ENCODE peak calls at places on chromosomes 1 and 21, in six cellular contexts. One of them, this sample, is unnamed. For H3K36me3, the result is how much of the 10 kb centered on the place peaks cover.

GRCh38 chr1:9715536-9716226 is 64.2 kb downstream of the PIK3CD start:
- DNase-seq in esophagus muscularis mucosa: no peak
- DNase-seq in astrocyte: no peak
- DNase-seq in CD4-positive, CD25-positive, alpha-beta regulatory T cell: no peak
- DNase-seq in ovary: no peak
- DNase-seq in suprapubic skin: no peak
- DNase-seq in this sample: no peak

GRCh38 chr1:46370214-46370633 is 23.9 kb upstream of the FAAH start:
- DNase-seq in esophagus muscularis mucosa: no peak
- DNase-seq in astrocyte: peak
- DNase-seq in CD4-positive, CD25-positive, alpha-beta regulatory T cell: no peak
- DNase-seq in ovary: no peak
- DNase-seq in suprapubic skin: no peak
- DNase-seq in this sample: no peak

GRCh38 chr1:160623860-160624259 is 23.0 kb downstream of the SLAMF1 start:
- DNase-seq in esophagus muscularis mucosa: peak
- DNase-seq in astrocyte: no peak
- DNase-seq in CD4-positive, CD25-positive, alpha-beta regulatory T cell: no peak
- DNase-seq in ovary: no peak
- DNase-seq in suprapubic skin: no peak
- DNase-seq in this sample: no peak

GRCh38 chr1:44676484-44677200 is 2.1 kb downstream of the ARMH1 start:
- DNase-seq in esophagus muscularis mucosa: no peak
- DNase-seq in astrocyte: peak
- DNase-seq in CD4-positive, CD25-positive, alpha-beta regulatory T cell: no peak
- DNase-seq in ovary: no peak
- DNase-seq in suprapubic skin: no peak
- DNase-seq in this sample: no peak

GRCh38 chr1:204685236-204686006 is at the start of gene LRRN2:
- DNase-seq in esophagus muscularis mucosa: no peak
- DNase-seq in astrocyte: peak
- DNase-seq in CD4-positive, CD25-positive, alpha-beta regulatory T cell: no peak
- DNase-seq in ovary: peak
- DNase-seq in suprapubic skin: no peak
- DNase-seq in this sample: no peak

GRCh38 chr1:62481681-62482080 is 44.8 kb downstream of the USP1 start:
- DNase-seq in esophagus muscularis mucosa: no peak
- DNase-seq in astrocyte: no peak
- DNase-seq in CD4-positive, CD25-positive, alpha-beta regulatory T cell: no peak
- DNase-seq in ovary: no peak
- DNase-seq in suprapubic skin: no peak
- DNase-seq in this sample: no peak

GRCh38 chr1:231549733-231550447 is 21.4 kb downstream of the TSNAX start:
- DNase-seq in esophagus muscularis mucosa: no peak
- DNase-seq in astrocyte: no peak
- DNase-seq in CD4-positive, CD25-positive, alpha-beta regulatory T cell: no peak
- DNase-seq in ovary: no peak
- DNase-seq in suprapubic skin: no peak
- DNase-seq in this sample: no peak

GRCh38 chr1:67759692-67760029 is 73.6 kb downstream of the GNG12 start:
- DNase-seq in esophagus muscularis mucosa: no peak
- DNase-seq in astrocyte: peak
- DNase-seq in CD4-positive, CD25-positive, alpha-beta regulatory T cell: no peak
- DNase-seq in ovary: no peak
- DNase-seq in suprapubic skin: no peak
- DNase-seq in this sample: peak

GRCh38 chr1:247156787-247157232 is 15.0 kb downstream of the ZNF124 start:
- DNase-seq in esophagus muscularis mucosa: no peak
- DNase-seq in astrocyte: no peak
- DNase-seq in CD4-positive, CD25-positive, alpha-beta regulatory T cell: peak
- DNase-seq in ovary: no peak
- DNase-seq in suprapubic skin: no peak
- DNase-seq in this sample: no peak

DNA sequence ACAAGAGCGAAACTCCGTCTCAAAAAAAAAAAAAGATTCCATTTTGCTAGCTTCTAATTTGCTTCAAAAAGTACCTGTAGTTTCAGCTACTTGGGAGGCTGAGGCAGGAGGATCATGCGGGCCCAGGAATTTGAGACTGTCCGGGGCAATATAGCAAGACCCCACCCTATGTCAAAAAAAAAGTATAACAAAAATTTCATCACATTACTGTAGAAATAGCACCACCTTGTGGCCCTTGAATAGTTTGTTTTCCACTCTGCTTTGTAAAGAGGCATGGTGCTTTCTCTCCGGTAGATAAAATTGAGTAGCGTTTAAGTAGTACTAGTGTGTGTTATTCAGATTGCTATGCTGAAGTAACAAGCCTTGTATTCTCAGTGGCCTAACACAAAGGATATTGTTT is 18.2 kb upstream of the MSTO1 start:
- DNase-seq in esophagus muscularis mucosa: no peak
- DNase-seq in astrocyte: peak
- DNase-seq in CD4-positive, CD25-positive, alpha-beta regulatory T cell: peak
- DNase-seq in ovary: no peak
- DNase-seq in suprapubic skin: no peak
- DNase-seq in this sample: peak
- H3K36me3 ChIP-seq in esophagus muscularis mucosa: under half
- H3K36me3 ChIP-seq in astrocyte: under half
- H3K36me3 ChIP-seq in CD4-positive, CD25-positive, alpha-beta regulatory T cell: under half
- H3K36me3 ChIP-seq in ovary: under half
- H3K36me3 ChIP-seq in suprapubic skin: under half
- H3K36me3 ChIP-seq in this sample: under half

GRCh38 chr21:37139902-37140301 is 66.8 kb downstream of the TTC3 start:
- DNase-seq in esophagus muscularis mucosa: no peak
- DNase-seq in astrocyte: peak
- DNase-seq in CD4-positive, CD25-positive, alpha-beta regulatory T cell: no peak
- DNase-seq in ovary: no peak
- DNase-seq in suprapubic skin: no peak
- DNase-seq in this sample: no peak
- H3K36me3 ChIP-seq in esophagus muscularis mucosa: under half
- H3K36me3 ChIP-seq in astrocyte: under half
- H3K36me3 ChIP-seq in CD4-positive, CD25-positive, alpha-beta regulatory T cell: half or more
- H3K36me3 ChIP-seq in ovary: under half
- H3K36me3 ChIP-seq in suprapubic skin: half or more
- H3K36me3 ChIP-seq in this sample: half or more

DNA sequence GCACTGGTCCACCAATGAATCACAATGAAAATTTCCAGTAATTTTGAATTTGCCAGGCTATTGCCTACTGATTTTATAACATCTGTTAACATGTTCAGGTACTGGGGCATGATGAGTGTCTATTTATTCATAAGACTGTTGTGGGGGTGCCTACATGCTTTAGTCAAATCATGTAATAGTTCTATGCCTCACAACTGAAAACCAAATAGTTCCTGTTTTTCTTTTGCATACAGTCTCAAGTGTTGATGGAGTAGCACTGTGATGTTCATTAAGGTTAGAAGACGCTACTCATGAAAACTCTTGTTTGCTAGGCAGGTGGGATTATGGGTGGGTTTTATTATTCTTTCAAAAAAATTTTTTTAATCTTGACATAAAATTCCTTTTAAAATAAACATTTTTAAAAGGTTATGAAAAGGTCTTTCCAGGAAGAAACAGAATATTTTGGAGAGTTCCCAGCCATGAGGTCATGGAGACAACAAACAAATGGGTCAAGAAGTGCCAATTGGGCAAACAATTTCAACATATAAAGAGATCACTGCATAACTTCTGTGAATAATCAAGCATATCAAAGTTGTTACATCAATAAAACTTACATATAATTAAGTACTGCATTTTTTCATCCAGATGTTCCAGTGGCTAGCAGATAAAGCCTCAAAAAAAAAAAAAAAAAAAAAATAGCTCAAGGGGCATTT is 40.2 kb upstream of the NHLH2 start:
- DNase-seq in esophagus muscularis mucosa: no peak
- DNase-seq in astrocyte: no peak
- DNase-seq in CD4-positive, CD25-positive, alpha-beta regulatory T cell: no peak
- DNase-seq in ovary: no peak
- DNase-seq in suprapubic skin: no peak
- DNase-seq in this sample: no peak
- H3K36me3 ChIP-seq in esophagus muscularis mucosa: under half
- H3K36me3 ChIP-seq in astrocyte: under half
- H3K36me3 ChIP-seq in CD4-positive, CD25-positive, alpha-beta regulatory T cell: under half
- H3K36me3 ChIP-seq in ovary: under half
- H3K36me3 ChIP-seq in suprapubic skin: under half
- H3K36me3 ChIP-seq in this sample: under half

DNA sequence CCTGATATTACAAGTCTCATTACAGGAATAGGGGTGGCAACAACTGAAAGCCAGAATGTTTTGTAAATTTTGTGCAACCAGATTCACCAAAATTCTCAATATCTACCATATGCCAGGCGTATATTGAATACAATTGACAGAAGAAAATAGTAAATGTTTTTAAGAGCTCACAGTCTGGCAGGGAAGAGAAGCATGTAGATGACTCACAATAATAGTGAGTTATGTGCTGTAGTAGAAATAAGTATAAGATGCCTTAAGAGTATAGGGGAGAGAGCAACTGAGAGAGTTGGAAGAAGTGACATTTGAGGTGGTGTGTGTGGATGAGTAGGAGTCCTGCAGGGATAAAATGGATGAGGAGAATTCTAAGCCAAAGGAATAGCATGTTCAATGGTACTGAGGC is 170.5 kb upstream of the FGGY start:
- DNase-seq in esophagus muscularis mucosa: no peak
- DNase-seq in astrocyte: peak
- DNase-seq in CD4-positive, CD25-positive, alpha-beta regulatory T cell: no peak
- DNase-seq in ovary: no peak
- DNase-seq in suprapubic skin: no peak
- DNase-seq in this sample: no peak
- H3K36me3 ChIP-seq in esophagus muscularis mucosa: under half
- H3K36me3 ChIP-seq in astrocyte: under half
- H3K36me3 ChIP-seq in CD4-positive, CD25-positive, alpha-beta regulatory T cell: under half
- H3K36me3 ChIP-seq in ovary: under half
- H3K36me3 ChIP-seq in suprapubic skin: under half
- H3K36me3 ChIP-seq in this sample: under half

GRCh38 chr21:34815831-34816700 is 147.3 kb downstream of the CLIC6 start:
- DNase-seq in esophagus muscularis mucosa: no peak
- DNase-seq in astrocyte: no peak
- DNase-seq in CD4-positive, CD25-positive, alpha-beta regulatory T cell: no peak
- DNase-seq in ovary: no peak
- DNase-seq in suprapubic skin: no peak
- DNase-seq in this sample: no peak

GRCh38 chr21:34820051-34820450 is 151.3 kb downstream of the CLIC6 start:
- DNase-seq in esophagus muscularis mucosa: no peak
- DNase-seq in astrocyte: no peak
- DNase-seq in CD4-positive, CD25-positive, alpha-beta regulatory T cell: no peak
- DNase-seq in ovary: no peak
- DNase-seq in suprapubic skin: no peak
- DNase-seq in this sample: no peak

GRCh38 chr21:34819357-34819999 is 150.7 kb downstream of the CLIC6 start:
- DNase-seq in esophagus muscularis mucosa: no peak
- DNase-seq in astrocyte: no peak
- DNase-seq in CD4-positive, CD25-positive, alpha-beta regulatory T cell: no peak
- DNase-seq in ovary: no peak
- DNase-seq in suprapubic skin: no peak
- DNase-seq in this sample: no peak

GRCh38 chr21:34818663-34819158 is 149.9 kb downstream of the CLIC6 start:
- DNase-seq in esophagus muscularis mucosa: no peak
- DNase-seq in astrocyte: no peak
- DNase-seq in CD4-positive, CD25-positive, alpha-beta regulatory T cell: no peak
- DNase-seq in ovary: no peak
- DNase-seq in suprapubic skin: no peak
- DNase-seq in this sample: peak

DNA sequence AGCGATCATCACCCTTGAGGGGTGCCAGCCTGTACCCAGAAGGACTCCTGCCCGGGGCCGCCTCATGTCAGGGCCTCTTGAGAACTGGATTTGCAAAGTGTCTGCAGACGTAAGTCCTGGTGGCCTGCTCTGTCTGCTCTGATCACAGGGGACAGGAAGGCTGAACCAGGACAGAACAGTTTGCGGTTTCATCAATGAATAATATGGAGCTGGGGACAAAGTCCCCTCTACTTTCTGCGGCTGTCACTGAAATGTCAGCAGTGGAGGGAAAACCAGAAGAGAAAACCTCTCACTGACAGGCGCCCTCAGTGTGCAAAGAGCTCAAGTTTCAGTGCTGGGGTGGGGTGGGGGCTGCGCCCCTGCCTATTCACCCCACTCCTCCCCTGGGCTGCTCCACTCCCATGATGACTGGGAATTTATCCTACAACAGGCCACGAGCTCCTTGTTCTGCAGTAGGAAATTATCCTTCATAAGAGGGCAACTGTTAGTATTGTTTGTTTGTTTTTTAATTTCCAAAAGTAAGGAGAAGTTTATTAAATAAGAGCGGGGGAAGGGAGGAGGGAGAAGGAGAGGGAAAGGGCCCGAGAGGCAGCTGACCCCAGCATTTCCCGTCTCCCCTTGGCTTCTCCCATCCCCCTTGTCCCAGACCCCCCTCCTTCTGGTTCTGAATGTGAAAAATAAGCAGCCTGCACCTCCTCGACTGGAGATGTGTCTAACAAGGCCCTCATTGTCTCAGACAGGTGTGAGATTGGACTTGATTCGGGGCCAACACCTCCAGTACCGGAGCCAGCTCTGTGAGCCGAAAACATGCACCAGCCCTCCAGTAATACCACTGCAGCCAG is 149.2 kb downstream of the CLIC6 start:
- DNase-seq in esophagus muscularis mucosa: no peak
- DNase-seq in astrocyte: no peak
- DNase-seq in CD4-positive, CD25-positive, alpha-beta regulatory T cell: no peak
- DNase-seq in ovary: no peak
- DNase-seq in suprapubic skin: no peak
- DNase-seq in this sample: peak
- H3K36me3 ChIP-seq in esophagus muscularis mucosa: under half
- H3K36me3 ChIP-seq in astrocyte: half or more
- H3K36me3 ChIP-seq in CD4-positive, CD25-positive, alpha-beta regulatory T cell: half or more
- H3K36me3 ChIP-seq in ovary: under half
- H3K36me3 ChIP-seq in suprapubic skin: under half
- H3K36me3 ChIP-seq in this sample: half or more

GRCh38 chr1:29032839-29033238 is 90.9 kb downstream of the TMEM200B start:
- DNase-seq in esophagus muscularis mucosa: no peak
- DNase-seq in astrocyte: no peak
- DNase-seq in CD4-positive, CD25-positive, alpha-beta regulatory T cell: no peak
- DNase-seq in ovary: no peak
- DNase-seq in suprapubic skin: no peak
- DNase-seq in this sample: no peak
- H3K36me3 ChIP-seq in esophagus muscularis mucosa: under half
- H3K36me3 ChIP-seq in astrocyte: under half
- H3K36me3 ChIP-seq in CD4-positive, CD25-positive, alpha-beta regulatory T cell: half or more
- H3K36me3 ChIP-seq in ovary: under half
- H3K36me3 ChIP-seq in suprapubic skin: under half
- H3K36me3 ChIP-seq in this sample: under half